ENCODE peak calls at places on chromosomes 12 and 14, in six cellular contexts. G is A549, Y is endothelial cell of umbilical vein, H is HepG2, B is K562, M is GM12878. V is an unnamed sample.

GRCh38 chr14:56036353-56036752 is 81.9 kb upstream of the PELI2 start:
- DNase-seq in M (no peak), H (no peak), Y (no peak), G (no peak), B (no peak), V (no peak)

GRCh38 chr12:33205986-33206385 is 233.6 kb downstream of the SYT10 start:
- DNase-seq in G (no peak), M (no peak), Y (no peak), H (no peak), B (no peak), V (no peak)

GRCh38 chr14:88554458-88555286 is at the start of gene PTPN21:
- DNase-seq in G (peak; percentile 79), M (no peak), H (peak; percentile 43), Y (peak; percentile 69), B (peak; percentile 80), V (peak; percentile 58)

GRCh38 chr12:51534675-51535074 is 56.4 kb upstream of the SCN8A start:
- DNase-seq in M (no peak), Y (no peak), H (no peak), B (no peak), G (no peak), V (no peak)

GRCh38 chr12:7144414-7145120 is 14.4 kb downstream of the CLSTN3 start:
- DNase-seq in B (peak; percentile 28), Y (peak; percentile 39), M (no peak), H (no peak), G (peak; percentile 48), V (peak; percentile 53)

GRCh38 chr12:51601241-51601640 is 10.2 kb downstream of the SCN8A start:
- DNase-seq in G (no peak), H (no peak), B (no peak), Y (no peak), M (no peak), V (no peak)

GRCh38 chr14:75514673-75515630 is 7.3 kb upstream of the BATF start:
- DNase-seq in M (peak; percentile 80), H (no peak), B (peak; percentile 44), G (no peak), Y (peak; percentile 17), V (peak; percentile 87)

GRCh38 chr12:25377475-25378179 is 126.9 kb upstream of the KRAS start:
- DNase-seq in G (peak; percentile 32), B (no peak), M (no peak), Y (no peak), H (no peak), V (peak; percentile 92)

GRCh38 chr12:89245090-89245489 is 107.2 kb downstream of the DUSP6 start:
- DNase-seq in G (no peak), B (no peak), Y (no peak), H (no peak), M (no peak), V (peak; percentile 98)

GRCh38 chr14:73731111-73731510 is 16.9 kb upstream of the PNMA1 start:
- DNase-seq in B (no peak), Y (no peak), M (no peak), H (no peak), G (no peak), V (no peak)

GRCh38 chr14:72790887-72791566 is 102.9 kb downstream of the DPF3 start:
- DNase-seq in M (no peak), Y (no peak), G (no peak), H (no peak), B (no peak), V (no peak)

GRCh38 chr12:76762556-76762955 is 1.4 kb upstream of the ZDHHC17 start:
- DNase-seq in G (no peak), Y (peak; percentile 66), B (no peak), M (no peak), H (no peak), V (peak; percentile 10)

GRCh38 chr12:76764856-76765255 is 941 bp downstream of the ZDHHC17 start:
- DNase-seq in Y (no peak), B (no peak), G (no peak), M (no peak), H (peak; percentile 4), V (peak; percentile 32)

GRCh38 chr12:76765598-76765997 is 1.7 kb downstream of the ZDHHC17 start:
- DNase-seq in Y (no peak), M (no peak), G (no peak), B (no peak), H (no peak), V (no peak)

GRCh38 chr12:76766161-76766560 is 2.2 kb downstream of the ZDHHC17 start:
- DNase-seq in G (no peak), B (no peak), M (no peak), Y (no peak), H (no peak), V (peak; percentile 36)

GRCh38 chr12:76763746-76764675 is at the start of gene ZDHHC17:
- DNase-seq in Y (peak; percentile 95), G (peak; percentile 96), H (peak; percentile 87), B (peak; percentile 94), M (peak; percentile 66), V (peak; percentile 98)
- TF ChIP-seq POLR2A in Y (peak; percentile 82), G (peak; percentile 95), H (peak; percentile 86), B (peak; percentile 94), M (peak; percentile 98), V (peak; percentile 72)

GRCh38 chr12:19415563-19415962 is 23.7 kb upstream of the AEBP2 start:
- DNase-seq in M (no peak), Y (no peak), G (no peak), H (no peak), B (no peak), V (peak; percentile 62)

GRCh38 chr12:19411234-19412221 is 27.8 kb upstream of the AEBP2 start:
- DNase-seq in Y (no peak), H (no peak), M (no peak), B (no peak), G (no peak), V (no peak)

GRCh38 chr12:19410639-19411184 is 28.6 kb upstream of the AEBP2 start:
- DNase-seq in G (no peak), M (no peak), Y (no peak), H (no peak), B (no peak), V (no peak)

GRCh38 chr12:19410211-19410610 is 29.1 kb upstream of the AEBP2 start:
- DNase-seq in H (no peak), G (no peak), B (no peak), Y (no peak), M (no peak), V (no peak)

GRCh38 chr12:19412844-19413243 is 26.4 kb upstream of the AEBP2 start:
- DNase-seq in H (no peak), Y (no peak), M (no peak), G (no peak), B (no peak), V (no peak)
- TF ChIP-seq MYC in H (no peak), Y (no peak), M (no peak), G (no peak), B (no peak), V (no peak)

DNA sequence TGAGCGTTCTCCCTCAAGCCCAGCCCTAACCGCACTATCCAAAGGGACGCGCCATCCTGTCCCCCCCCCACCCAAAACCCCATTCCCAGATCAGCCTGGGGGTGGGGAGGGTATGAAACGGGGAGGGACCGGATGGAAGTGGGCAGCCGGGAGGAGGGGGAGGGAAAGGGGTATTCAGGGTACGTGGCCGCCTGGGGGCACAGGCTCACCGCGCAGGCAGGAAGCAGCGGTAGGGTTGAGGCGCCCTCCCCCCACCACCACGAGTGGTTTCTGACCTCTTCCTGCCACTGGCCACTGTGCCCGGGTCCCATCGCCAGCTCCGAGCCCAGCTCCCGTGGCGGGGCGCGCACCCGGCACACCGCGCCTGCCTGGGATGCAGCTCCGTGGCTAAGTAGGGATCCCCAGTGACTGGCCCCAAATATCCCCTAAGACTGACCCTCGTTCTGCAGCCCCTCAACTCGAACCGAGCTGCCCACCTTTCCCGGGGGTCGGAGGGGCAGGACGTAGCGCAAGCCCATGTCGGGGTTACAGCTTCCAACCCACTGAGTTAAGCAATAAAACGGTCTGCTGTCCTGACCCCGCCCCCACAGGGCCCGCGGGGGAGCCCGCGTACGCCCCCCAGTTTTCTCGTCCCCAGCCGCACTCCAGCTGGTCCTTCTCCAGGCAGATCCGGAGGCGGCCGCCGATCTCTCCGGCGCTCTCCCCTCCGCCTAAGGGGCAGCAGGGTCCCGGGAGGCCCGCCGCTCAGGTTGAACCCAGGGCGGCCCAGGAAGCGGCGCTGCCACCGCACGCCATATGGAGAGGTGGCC is 1.2 kb downstream of the ACTN1 start:
- DNase-seq in H (no peak), G (peak; percentile 78), M (no peak), B (peak; percentile 57), Y (peak; percentile 78), V (peak; percentile 94)
- TF ChIP-seq POLR2A in H (peak; percentile 89), G (peak; percentile 54), M (peak; percentile 23), B (no peak), Y (peak; percentile 84), V (peak; percentile 65)

DNA sequence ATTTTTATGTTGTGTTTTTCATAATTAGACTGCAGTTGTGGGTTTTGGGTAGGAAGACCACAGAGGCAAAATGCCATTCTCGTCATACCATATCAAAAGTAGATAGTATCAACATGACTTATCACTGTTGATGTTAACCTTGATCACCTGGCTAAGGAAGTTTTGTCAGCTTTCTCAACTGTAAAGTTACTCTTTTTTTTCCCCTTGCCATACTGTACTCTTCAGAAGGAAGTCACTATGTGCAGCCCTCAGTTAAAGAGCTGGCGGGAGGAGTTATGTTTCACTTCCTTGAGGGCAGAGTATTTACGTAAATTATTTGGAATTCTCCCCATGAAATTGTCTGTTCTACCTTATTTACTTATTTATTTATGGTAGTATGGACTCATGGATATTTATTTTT is 78.7 kb downstream of the PRORP start:
- DNase-seq in Y (no peak), B (no peak), H (no peak), G (no peak), M (no peak), V (no peak)
- TF ChIP-seq MYC in Y (no peak), B (no peak), H (no peak), G (no peak), M (no peak), V (no peak)

GRCh38 chr12:95601091-95601490 is 49.8 kb upstream of the USP44 start:
- DNase-seq in Y (no peak), G (no peak), M (no peak), B (no peak), H (no peak), V (no peak)
- TF ChIP-seq POLR2A in Y (no peak), G (no peak), M (no peak), B (no peak), H (no peak), V (no peak)

DNA sequence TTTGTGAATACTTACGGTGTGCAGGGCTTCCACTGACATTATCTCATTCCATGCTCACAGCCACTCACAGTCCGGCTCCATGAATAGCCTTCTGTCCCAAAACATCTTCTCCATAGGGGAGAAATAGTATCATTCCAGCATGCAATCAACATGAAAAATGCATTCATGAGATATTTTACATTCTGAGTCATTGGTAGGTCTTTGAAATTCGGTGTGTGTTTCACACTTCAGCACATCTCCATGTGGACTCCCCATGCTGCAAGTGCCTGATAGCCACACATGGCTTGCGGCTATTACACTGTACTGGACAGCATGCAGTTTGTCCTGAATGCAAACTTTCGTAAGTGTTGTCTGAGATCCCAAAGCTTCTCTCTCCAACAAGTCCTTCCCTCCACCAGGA is 449.3 kb downstream of the MED13L start:
- DNase-seq in Y (no peak), H (no peak), G (no peak), B (no peak), M (no peak), V (no peak)
- TF ChIP-seq MYC in Y (no peak), H (no peak), G (no peak), B (no peak), M (no peak), V (no peak)

V was measured in NB4.